ENCODE peak calls at places on chromosome 3, in seven cellular contexts. H is tibial nerve, R is A549, Y is HepG2, C is ovary, G is K562, T is upper lobe of left lung. L is an unnamed sample.

GRCh38 chr3:10238330-10238995 is 9.8 kb upstream of the TATDN2 start:
- DNase-seq in G (peak), Y (no peak), T (no peak), C (no peak), R (no peak), H (no peak), L (no peak)

GRCh38 chr3:179446501-179446900 is 4.8 kb downstream of the GNB4 start:
- DNase-seq in G (no peak), R (peak), H (no peak), T (no peak), Y (peak), C (no peak), L (no peak)

GRCh38 chr3:132625613-132626012 is 28.5 kb downstream of the ACKR4 start:
- DNase-seq in T (no peak), H (no peak), G (no peak), C (no peak), R (no peak), Y (no peak), L (no peak)

GRCh38 chr3:52245322-52246263 is at the start of gene PPM1M:
- DNase-seq in H (no peak), C (peak), R (peak), Y (no peak), T (peak), G (peak), L (peak)

GRCh38 chr3:149848238-149848637 is 35.2 kb downstream of the RNF13 start:
- DNase-seq in H (no peak), G (no peak), Y (no peak), R (no peak), T (no peak), C (no peak), L (no peak)

GRCh38 chr3:184811034-184811433 is 932 bp upstream of the VPS8 start:
- DNase-seq in C (no peak), G (no peak), R (no peak), H (no peak), T (no peak), Y (no peak), L (no peak)

GRCh38 chr3:175546115-175546514 is 687.0 kb downstream of the NAALADL2 start:
- DNase-seq in C (no peak), G (no peak), H (no peak), R (no peak), Y (no peak), T (no peak), L (no peak)

GRCh38 chr3:141367038-141367730 is 1.1 kb upstream of the ZBTB38 start:
- DNase-seq in T (no peak), C (peak), G (no peak), R (peak), H (no peak), Y (no peak), L (no peak)

GRCh38 chr3:43792904-43793303 is 102.2 kb downstream of the ABHD5 start:
- DNase-seq in G (no peak), T (no peak), C (no peak), H (no peak), R (no peak), Y (no peak), L (no peak)

GRCh38 chr3:122097141-122097540 is 42.0 kb downstream of the CD86 start:
- DNase-seq in C (no peak), R (no peak), G (no peak), H (no peak), T (no peak), Y (no peak), L (no peak)
- TF ChIP-seq EP300 in C (no peak), R (no peak), G (no peak), H (no peak), T (no peak), Y (no peak), L (no peak)

DNA sequence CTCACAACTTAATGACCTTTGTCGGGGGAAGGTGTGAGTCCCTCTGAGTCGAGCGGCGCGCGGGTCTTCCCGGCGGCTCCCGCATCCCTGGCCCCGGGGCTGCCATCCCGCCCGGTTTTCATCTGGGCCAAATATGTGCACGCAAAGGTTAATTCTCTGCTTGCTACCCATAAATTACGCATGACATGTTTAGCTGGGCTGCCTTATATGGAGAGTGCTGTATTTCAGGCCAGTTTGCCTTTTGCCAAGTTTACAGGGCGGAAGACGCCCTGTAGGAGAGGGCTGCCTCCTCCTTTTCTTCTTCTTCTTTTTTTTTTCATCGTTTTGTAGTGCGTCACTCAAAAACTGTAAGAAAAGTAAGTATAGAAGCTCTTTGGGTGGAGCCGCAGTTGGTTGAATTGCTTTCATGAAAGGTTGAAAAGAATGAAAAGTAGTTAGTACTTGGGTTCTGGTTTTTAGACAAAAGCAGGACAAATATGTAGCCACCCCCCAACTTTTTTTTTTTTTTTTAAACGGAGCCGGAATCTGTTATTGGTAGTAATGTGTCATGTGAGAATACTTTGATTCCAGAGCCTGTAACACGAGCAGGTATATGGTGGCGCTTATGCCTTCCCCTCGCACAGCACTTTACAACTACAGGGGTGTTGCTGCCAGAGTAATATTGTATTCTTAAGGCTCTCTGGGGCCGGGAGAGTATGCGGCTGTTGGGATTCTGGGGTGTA is 855 bp downstream of the MBNL1 start:
- DNase-seq in T (no peak), C (peak), H (peak), Y (peak), G (peak), R (peak), L (peak)
- TF ChIP-seq EP300 in T (no peak), C (no peak), H (no peak), Y (no peak), G (no peak), R (no peak), L (peak)

GRCh38 chr3:79012530-79012913 is 755.3 kb downstream of the ROBO1 start:
- DNase-seq in Y (no peak), T (no peak), C (no peak), G (no peak), R (no peak), H (no peak), L (no peak)
- TF ChIP-seq EP300 in Y (no peak), T (no peak), C (no peak), G (no peak), R (no peak), H (no peak), L (no peak)

DNA sequence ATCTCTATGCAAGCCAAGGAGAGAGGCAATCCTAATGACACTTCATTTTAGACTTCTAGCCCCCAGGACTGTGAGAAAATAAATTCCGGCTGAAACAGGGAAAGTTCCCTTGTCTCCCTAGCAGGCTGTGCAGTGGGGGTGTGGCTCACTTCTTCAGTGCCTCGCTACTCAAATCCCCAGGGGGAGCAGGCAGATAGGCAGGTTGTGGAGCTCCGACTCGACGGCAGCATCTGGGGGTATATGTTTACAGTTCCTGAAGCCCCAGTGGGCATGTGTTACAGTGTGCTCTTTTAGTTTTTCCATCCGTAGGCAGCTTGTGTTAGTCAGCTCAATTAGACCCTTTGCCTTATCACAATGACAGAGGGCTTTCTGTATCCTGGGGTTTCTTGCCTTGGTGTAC is 836.5 kb downstream of the PDCD6IP start:
- DNase-seq in R (no peak), C (no peak), T (no peak), G (no peak), Y (no peak), H (no peak), L (no peak)
- TF ChIP-seq EP300 in R (no peak), C (no peak), T (no peak), G (no peak), Y (no peak), H (no peak), L (no peak)

DNA sequence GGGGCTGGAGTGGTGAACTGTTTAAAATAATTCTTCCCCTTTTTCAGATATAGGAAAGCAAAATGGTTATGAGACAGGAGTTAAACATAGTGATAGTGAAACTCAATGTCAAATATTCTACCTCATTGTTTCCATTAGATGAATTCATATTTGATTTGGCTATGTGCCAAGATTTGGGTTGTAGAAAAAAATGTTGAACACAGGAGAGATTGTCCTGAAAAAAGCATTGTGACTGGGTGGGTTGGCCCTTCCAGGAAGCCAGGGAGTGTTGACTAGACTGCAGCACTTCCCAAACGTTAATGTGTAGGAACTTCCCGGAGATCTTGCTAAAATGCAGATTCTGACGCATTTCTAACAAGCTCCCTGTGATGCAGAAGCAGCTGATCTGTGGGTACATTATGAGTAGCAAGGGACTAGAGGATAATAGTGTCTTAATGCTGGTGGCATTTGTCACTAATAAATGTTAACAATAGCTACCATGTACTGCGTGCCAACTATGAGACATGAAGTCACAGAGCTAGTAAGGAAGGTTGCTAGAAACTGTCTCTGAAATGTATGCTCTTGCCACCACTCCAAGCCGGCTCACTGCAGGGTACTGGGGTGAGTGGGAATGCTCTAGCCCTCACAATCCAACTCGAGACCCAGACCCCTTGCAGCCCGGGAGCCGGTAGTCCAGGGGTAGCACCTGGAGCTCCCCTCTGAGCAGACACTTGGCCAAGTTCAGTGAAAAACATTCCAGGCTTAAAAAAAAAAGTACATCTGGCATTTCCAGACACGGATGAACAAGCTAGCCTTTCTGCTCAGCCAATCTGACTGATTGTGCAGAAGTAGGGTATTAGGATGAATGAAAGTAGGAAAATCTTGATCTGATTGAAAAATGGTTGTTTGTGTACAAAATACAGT is 120.6 kb downstream of the CD47 start:
- DNase-seq in Y (peak), T (peak), H (no peak), G (no peak), R (peak), C (no peak), L (peak)
- TF ChIP-seq EP300 in Y (no peak), T (peak), H (no peak), G (no peak), R (no peak), C (no peak), L (no peak)

GRCh38 chr3:110946810-110947209 is 124.8 kb upstream of the NECTIN3 start:
- DNase-seq in R (no peak), G (no peak), H (no peak), C (no peak), Y (peak), T (no peak), L (no peak)

GRCh38 chr3:110940074-110940473 is 131.5 kb upstream of the NECTIN3 start:
- DNase-seq in C (no peak), Y (peak), H (no peak), R (peak), G (no peak), T (no peak), L (no peak)

DNA sequence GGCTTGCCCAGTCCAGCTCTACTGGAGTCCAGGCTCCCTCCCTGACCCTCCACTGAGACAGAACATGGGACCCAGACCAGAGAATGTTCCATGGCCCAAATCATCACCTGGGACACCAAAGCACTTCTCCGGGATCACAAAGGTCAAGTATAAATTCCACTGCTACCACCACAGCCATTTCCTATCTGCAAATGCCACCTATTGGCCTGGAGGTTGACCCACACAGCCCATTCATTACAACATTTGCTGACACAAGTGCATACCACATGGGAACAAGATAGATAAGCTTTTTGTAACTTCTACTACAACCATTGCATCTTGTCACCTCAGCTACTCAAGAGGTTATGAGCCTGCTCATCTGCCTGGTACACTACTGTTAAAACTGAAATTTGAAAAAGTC is 126.8 kb upstream of the NECTIN3 start:
- DNase-seq in H (no peak), T (no peak), C (no peak), Y (peak), G (no peak), R (no peak), L (no peak)
- TF ChIP-seq EP300 in H (no peak), T (no peak), C (no peak), Y (no peak), G (no peak), R (no peak), L (no peak)

DNA sequence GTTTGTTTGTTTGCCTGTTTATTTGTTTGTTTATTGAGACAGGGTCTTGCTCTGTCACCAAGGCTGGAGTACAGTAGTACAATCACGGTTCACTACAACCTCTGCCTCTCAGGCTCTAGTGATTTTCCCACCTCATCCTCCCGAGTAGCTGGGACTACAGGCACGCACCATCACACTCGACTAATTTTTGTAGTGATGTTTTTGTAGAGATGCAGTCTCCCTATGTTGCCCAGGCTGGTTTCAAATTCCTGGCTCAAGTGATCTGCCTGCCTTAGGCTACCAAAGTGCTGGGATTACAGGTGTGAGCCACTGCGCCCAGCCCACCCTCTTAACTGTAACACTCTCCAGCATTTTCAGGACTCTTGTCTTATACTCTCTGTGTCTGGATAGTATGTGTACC is 26.7 kb downstream of the PLD1 start:
- DNase-seq in T (no peak), H (no peak), G (no peak), C (no peak), R (no peak), Y (no peak), L (no peak)
- TF ChIP-seq EP300 in T (no peak), H (no peak), G (no peak), C (no peak), R (no peak), Y (no peak), L (no peak)

DNA sequence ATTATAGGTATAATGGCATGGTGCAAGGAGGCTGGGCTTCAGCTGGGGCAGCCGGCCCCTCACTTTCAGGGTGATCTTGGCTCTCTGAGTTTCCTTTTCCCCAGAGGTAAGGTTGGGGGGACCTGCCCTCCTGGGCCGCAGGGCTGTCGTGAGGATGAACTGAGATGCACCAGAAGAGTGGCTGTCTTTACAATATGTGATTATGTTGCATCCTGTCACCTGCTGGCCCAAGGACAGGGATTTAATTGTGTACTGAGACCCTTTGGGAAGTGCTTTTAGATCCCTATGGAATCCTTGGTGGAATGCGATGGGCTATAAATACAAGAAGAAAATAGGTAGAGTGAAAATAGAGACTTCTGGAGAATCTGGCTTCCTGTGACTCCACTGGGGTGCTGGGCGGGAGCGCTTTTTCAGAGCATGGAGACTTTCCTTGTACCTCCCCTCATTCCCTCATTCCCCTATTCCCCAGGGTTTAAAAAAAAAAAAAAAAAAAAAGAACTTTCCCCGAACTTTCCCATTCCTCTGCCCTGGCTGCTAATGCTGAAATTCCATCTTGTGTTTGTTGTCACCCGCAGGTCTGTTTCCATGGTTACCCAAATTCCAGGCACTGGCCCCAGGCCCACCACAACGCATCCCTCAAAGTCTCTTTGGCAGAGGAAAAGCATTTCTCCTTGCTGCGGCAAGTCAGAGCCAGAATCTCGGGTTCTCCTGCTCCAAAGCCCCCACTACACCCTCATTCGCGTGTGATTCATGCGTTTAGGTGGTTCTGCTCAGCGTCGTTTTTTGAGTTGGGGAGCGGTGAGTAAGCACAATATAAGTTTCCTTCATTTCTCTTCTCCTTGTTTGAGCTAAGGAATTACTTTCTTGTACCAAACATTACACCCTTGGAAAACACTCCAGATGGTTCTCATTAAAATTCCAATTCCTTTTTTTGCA is 21.8 kb downstream of the ANAPC13 start:
- DNase-seq in G (no peak), H (peak), T (no peak), R (no peak), Y (no peak), C (peak), L (peak)
- TF ChIP-seq EP300 in G (no peak), H (peak), T (no peak), R (no peak), Y (no peak), C (peak), L (peak)

GRCh38 chr3:196093271-196094111 is 11.6 kb upstream of the TFRC start:
- DNase-seq in H (peak), R (no peak), T (no peak), Y (no peak), G (no peak), C (no peak), L (no peak)
- TF ChIP-seq EP300 in H (peak), R (no peak), T (peak), Y (no peak), G (no peak), C (no peak), L (no peak)